ENCODE peak calls at places on chromosome 21, in eight cellular contexts. C, E, O, R, W, Y, U and L are unnamed samples.

GRCh38 chr21:18517905-18518566 is 114.5 kb upstream of the TMPRSS15 start:
- DNase-seq in W (no peak), R (no peak), Y (no peak), O (no peak), U (no peak), C (no peak), E (no peak), L (no peak)

GRCh38 chr21:42013901-42014300 is 3.7 kb upstream of the ZBTB21 start:
- DNase-seq in U (no peak), Y (no peak), C (no peak), W (no peak), R (no peak), O (no peak), E (no peak), L (no peak)

GRCh38 chr21:37006243-37006520 is 320 bp upstream of the RIPPLY3 start:
- DNase-seq in R (no peak), E (no peak), W (no peak), Y (no peak), U (no peak), C (no peak), O (no peak), L (no peak)

GRCh38 chr21:42846221-42846620 is 33.1 kb downstream of the WDR4 start:
- DNase-seq in O (peak), Y (no peak), C (no peak), U (no peak), R (no peak), W (no peak), E (peak), L (no peak)

GRCh38 chr21:30580132-30580531 is 10.1 kb downstream of the KRTAP22-2 start:
- DNase-seq in W (no peak), U (no peak), R (no peak), E (no peak), C (no peak), Y (no peak), O (no peak), L (no peak)

GRCh38 chr21:32868631-32869454 is 97.3 kb upstream of the PAXBP1 start:
- DNase-seq in O (no peak), R (no peak), W (no peak), E (no peak), U (no peak), Y (no peak), C (no peak), L (no peak)

GRCh38 chr21:35368326-35368725 is 319.2 kb upstream of the RUNX1 start:
- DNase-seq in W (no peak), E (no peak), R (peak), O (no peak), U (no peak), Y (no peak), C (no peak), L (no peak)

GRCh38 chr21:31278511-31279155 is 65.4 kb downstream of the TIAM1 start:
- DNase-seq in E (no peak), R (no peak), C (no peak), O (no peak), U (no peak), Y (no peak), W (no peak), L (no peak)

GRCh38 chr21:36320421-36321324 is 676 bp downstream of the MORC3 start:
- DNase-seq in O (peak), W (peak), Y (peak), U (no peak), E (peak), C (no peak), R (peak), L (peak)

GRCh38 chr21:37338671-37339526 is 27.7 kb upstream of the DYRK1A start:
- DNase-seq in Y (peak), O (no peak), C (peak), U (no peak), W (peak), E (no peak), R (peak), L (no peak)

GRCh38 chr21:20169812-20170576 is 828.2 kb upstream of the NCAM2 start:
- DNase-seq in C (no peak), W (no peak), E (no peak), R (no peak), O (no peak), U (no peak), Y (no peak), L (no peak)

GRCh38 chr21:36104306-36105300 is 30.3 kb upstream of the CBR3 start:
- DNase-seq in R (peak), Y (peak), E (no peak), O (no peak), W (no peak), U (peak), C (peak), L (no peak)

GRCh38 chr21:42421018-42421793 is 17.5 kb downstream of the UBASH3A start:
- DNase-seq in C (no peak), U (no peak), R (no peak), E (no peak), W (no peak), O (no peak), Y (no peak), L (no peak)

GRCh38 chr21:14762734-14763694 is 216.9 kb upstream of the SAMSN1 start:
- DNase-seq in C (no peak), U (no peak), E (no peak), W (no peak), R (no peak), O (no peak), Y (no peak), L (no peak)

GRCh38 chr21:42302292-42302650 is 12.9 kb downstream of the TFF3 start:
- DNase-seq in Y (no peak), U (no peak), W (no peak), R (no peak), E (no peak), O (no peak), C (no peak), L (no peak)

DNA sequence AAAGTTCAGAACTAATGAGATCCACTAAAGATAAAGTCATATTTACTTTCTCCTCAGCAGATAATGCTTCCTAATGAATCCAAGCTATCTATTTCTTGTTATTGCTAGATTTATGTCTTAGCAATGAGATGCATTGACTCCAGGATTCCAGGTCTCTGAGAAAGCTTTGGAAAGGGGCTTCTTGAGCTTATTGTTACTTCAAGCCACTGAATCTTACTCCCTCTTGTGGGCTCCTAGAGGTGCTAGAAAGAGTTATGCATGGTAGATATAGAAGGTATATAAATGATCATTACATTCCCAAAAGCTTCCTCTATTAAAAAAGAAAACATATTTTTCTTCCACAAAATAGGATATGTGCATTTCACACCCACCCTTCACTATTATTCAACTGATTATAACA is 246.4 kb upstream of the ADAMTS5 start:
- DNase-seq in Y (no peak), R (peak), E (no peak), W (no peak), C (no peak), U (no peak), O (no peak), L (no peak)
- TF ChIP-seq CTCF in Y (peak), R (peak), E (no peak), W (peak), C (peak), U (no peak), O (no peak), L (no peak)

GRCh38 chr21:40635336-40635735 is 211.6 kb downstream of the DSCAM start:
- DNase-seq in R (peak), O (no peak), Y (no peak), E (no peak), U (no peak), W (no peak), C (no peak), L (no peak)

DNA sequence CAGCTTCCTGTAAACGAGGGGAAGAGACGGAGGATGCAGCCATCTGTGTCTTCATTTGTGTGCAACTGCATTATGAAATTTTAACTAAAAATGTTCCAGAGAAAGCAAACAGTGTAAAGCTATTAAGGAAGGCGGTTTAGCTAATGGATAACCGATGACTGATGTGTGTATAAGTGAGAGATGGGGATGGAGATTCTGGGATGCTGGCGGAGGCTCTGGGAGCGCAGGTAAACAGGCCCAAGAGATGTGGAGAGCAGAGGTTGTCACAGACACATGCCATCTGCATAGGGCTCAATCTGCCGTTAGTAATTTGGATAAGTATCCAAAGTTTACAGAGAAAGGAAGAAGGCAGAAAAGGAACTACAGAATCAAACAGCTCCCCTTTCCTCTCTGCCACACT is 206.5 kb downstream of the DSCAM start:
- DNase-seq in E (no peak), O (no peak), W (no peak), Y (no peak), U (no peak), C (no peak), R (no peak), L (no peak)
- TF ChIP-seq CTCF in E (no peak), O (no peak), W (no peak), Y (no peak), U (no peak), C (no peak), R (no peak), L (no peak)

DNA sequence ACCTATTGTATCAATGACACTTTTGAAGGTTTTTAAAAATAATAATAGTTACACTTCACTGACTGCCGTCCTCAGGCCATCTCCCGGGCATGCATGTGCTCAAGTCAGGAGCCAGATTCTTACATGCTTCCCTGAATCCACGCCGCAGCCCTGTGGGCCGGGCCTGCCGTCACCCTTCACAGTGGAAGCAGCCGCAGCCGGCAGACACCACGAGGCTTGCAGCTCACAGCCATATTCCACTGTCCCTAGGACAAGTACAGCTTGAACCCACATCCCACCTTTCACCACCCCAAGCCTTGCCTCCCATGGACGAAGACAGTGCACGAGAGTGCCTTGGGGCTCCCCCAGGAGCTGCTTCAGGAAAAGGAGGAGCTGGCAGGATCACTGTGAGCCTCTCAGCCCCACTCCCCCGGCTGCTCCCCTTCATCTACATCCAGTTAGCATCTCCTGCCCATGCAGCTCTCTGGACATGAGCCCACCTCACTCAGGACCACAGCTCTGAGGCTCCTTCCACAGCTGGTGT is 77.2 kb downstream of the POFUT2 start:
- DNase-seq in Y (no peak), O (no peak), E (no peak), U (no peak), C (no peak), R (no peak), W (no peak), L (no peak)
- TF ChIP-seq CTCF in Y (no peak), O (no peak), E (no peak), U (no peak), C (no peak), R (no peak), W (no peak), L (no peak)

DNA sequence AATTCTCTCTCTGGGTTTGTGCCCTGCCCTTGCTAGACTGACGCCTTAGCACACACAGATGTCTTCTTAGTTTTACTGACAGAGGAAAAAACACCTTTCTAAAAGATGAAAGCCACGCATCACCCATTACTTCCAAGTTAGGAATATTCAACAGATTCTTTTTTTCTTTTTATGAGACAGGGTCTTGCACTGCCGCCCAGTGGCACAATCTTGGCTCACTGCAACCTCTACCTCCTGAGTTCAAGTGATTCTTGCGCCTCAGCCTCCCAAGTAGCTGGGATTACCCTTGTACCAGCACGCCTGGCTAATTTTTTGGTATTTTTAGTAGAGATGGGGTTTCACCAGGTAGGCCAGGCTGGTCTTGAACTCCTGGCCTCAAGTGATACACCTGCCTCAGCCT is 169.2 kb downstream of the APP start:
- DNase-seq in O (no peak), U (no peak), W (no peak), E (no peak), C (no peak), R (no peak), Y (no peak), L (no peak)
- TF ChIP-seq CTCF in O (no peak), U (no peak), W (no peak), E (no peak), C (no peak), R (no peak), Y (no peak), L (no peak)

GRCh38 chr21:45918835-45919467 is 62.6 kb upstream of the COL6A1 start:
- DNase-seq in Y (no peak), C (no peak), W (no peak), R (no peak), E (no peak), U (no peak), O (peak), L (no peak)
- TF ChIP-seq CTCF in Y (no peak), C (no peak), W (no peak), R (no peak), E (no peak), U (no peak), O (no peak), L (no peak)

DNA sequence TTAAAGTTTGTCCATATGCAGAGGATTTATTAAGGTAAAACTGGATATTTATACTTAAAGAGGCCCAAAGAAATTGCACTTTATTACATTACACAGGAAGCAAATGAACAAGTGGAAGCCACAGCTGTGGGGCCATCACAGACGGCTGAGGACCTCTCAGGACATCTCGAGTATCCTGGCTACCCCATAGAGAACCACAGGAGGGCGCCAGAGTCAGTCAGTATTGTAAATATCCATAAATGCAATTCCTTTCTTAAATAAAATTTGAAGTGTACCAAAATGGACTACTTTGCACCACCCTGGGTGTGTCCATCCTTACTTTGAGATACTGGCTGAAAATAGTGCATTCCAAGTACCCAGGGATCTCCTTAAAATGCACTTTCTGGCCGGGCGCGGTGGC is 257.2 kb downstream of the MRPL39 start:
- DNase-seq in E (no peak), O (no peak), Y (peak), R (peak), W (no peak), U (no peak), C (no peak), L (no peak)
- TF ChIP-seq CTCF in E (no peak), O (peak), Y (peak), R (peak), W (peak), U (no peak), C (no peak), L (no peak)

GRCh38 chr21:34093083-34093482 is 19.7 kb downstream of the MRPS6 start:
- DNase-seq in E (no peak), C (no peak), Y (peak), U (no peak), W (no peak), O (no peak), R (no peak), L (no peak)

GRCh38 chr21:34091032-34091431 is 17.7 kb downstream of the MRPS6 start:
- DNase-seq in O (no peak), U (no peak), C (no peak), R (no peak), E (no peak), W (no peak), Y (no peak), L (no peak)

GRCh38 chr21:34092241-34092921 is 19.0 kb downstream of the MRPS6 start:
- DNase-seq in W (no peak), C (no peak), U (no peak), O (no peak), Y (no peak), E (no peak), R (no peak), L (no peak)

GRCh38 chr21:34088752-34089151 is 15.4 kb downstream of the MRPS6 start:
- DNase-seq in E (no peak), O (no peak), W (no peak), C (no peak), Y (no peak), R (no peak), U (no peak), L (no peak)

GRCh38 chr21:34091607-34092006 is 18.2 kb downstream of the MRPS6 start:
- DNase-seq in C (no peak), Y (no peak), E (no peak), U (no peak), W (no peak), O (no peak), R (no peak), L (no peak)
- TF ChIP-seq CTCF in C (no peak), Y (peak), E (no peak), U (peak), W (peak), O (peak), R (peak), L (no peak)